ENCODE peak calls at places on chromosomes 16 and 17, in eight cellular contexts. One of them, this sample, is unnamed.

GRCh38 chr16:75065808-75066149 is 50.8 kb downstream of the LDHD start:
- DNase-seq in NCI-H774: no peak
- DNase-seq in iPS-NIHi11: no peak
- DNase-seq in effector CD4-positive, alpha-beta T cell: no peak
- DNase-seq in NCI-H1092: no peak
- DNase-seq in stimulated activated CD4-positive, alpha-beta T cell treated with anti-CD3 and anti-CD28 coated beads, Interleukin-12 subunit alpha, Interleukin-12 subunit beta, amount 100 ng/mL, for 24 hours: no peak
- DNase-seq in MV-4-11: no peak
- DNase-seq in NCI-H345: no peak
- DNase-seq in this sample: no peak

GRCh38 chr16:27491894-27492587 is 57.7 kb downstream of the GTF3C1 start:
- DNase-seq in MV-4-11: no peak
- DNase-seq in NCI-H345: no peak
- DNase-seq in effector CD4-positive, alpha-beta T cell: no peak
- DNase-seq in iPS-NIHi11: no peak
- DNase-seq in NCI-H1092: no peak
- DNase-seq in NCI-H774: no peak
- DNase-seq in stimulated activated CD4-positive, alpha-beta T cell treated with anti-CD3 and anti-CD28 coated beads, Interleukin-12 subunit alpha, Interleukin-12 subunit beta, amount 100 ng/mL, for 24 hours: no peak
- DNase-seq in this sample: no peak

GRCh38 chr16:86911311-86911999 is 333.1 kb downstream of the FOXL1 start:
- DNase-seq in iPS-NIHi11: no peak
- DNase-seq in stimulated activated CD4-positive, alpha-beta T cell treated with anti-CD3 and anti-CD28 coated beads, Interleukin-12 subunit alpha, Interleukin-12 subunit beta, amount 100 ng/mL, for 24 hours: no peak
- DNase-seq in NCI-H345: no peak
- DNase-seq in MV-4-11: peak; percentile 37
- DNase-seq in NCI-H774: no peak
- DNase-seq in effector CD4-positive, alpha-beta T cell: no peak
- DNase-seq in NCI-H1092: no peak
- DNase-seq in this sample: no peak

GRCh38 chr17:58382108-58382884 is 30.3 kb upstream of the SUPT4H1 start:
- DNase-seq in iPS-NIHi11: no peak
- DNase-seq in NCI-H774: no peak
- DNase-seq in NCI-H345: no peak
- DNase-seq in stimulated activated CD4-positive, alpha-beta T cell treated with anti-CD3 and anti-CD28 coated beads, Interleukin-12 subunit alpha, Interleukin-12 subunit beta, amount 100 ng/mL, for 24 hours: no peak
- DNase-seq in NCI-H1092: no peak
- DNase-seq in MV-4-11: no peak
- DNase-seq in effector CD4-positive, alpha-beta T cell: no peak
- DNase-seq in this sample: no peak

GRCh38 chr17:3576970-3577369 is 19.4 kb upstream of the TRPV3 start:
- DNase-seq in NCI-H1092: no peak
- DNase-seq in iPS-NIHi11: no peak
- DNase-seq in stimulated activated CD4-positive, alpha-beta T cell treated with anti-CD3 and anti-CD28 coated beads, Interleukin-12 subunit alpha, Interleukin-12 subunit beta, amount 100 ng/mL, for 24 hours: no peak
- DNase-seq in NCI-H774: no peak
- DNase-seq in effector CD4-positive, alpha-beta T cell: no peak
- DNase-seq in NCI-H345: no peak
- DNase-seq in MV-4-11: no peak
- DNase-seq in this sample: no peak

GRCh38 chr16:28162326-28162877 is 49.4 kb downstream of the XPO6 start:
- DNase-seq in stimulated activated CD4-positive, alpha-beta T cell treated with anti-CD3 and anti-CD28 coated beads, Interleukin-12 subunit alpha, Interleukin-12 subunit beta, amount 100 ng/mL, for 24 hours: no peak
- DNase-seq in effector CD4-positive, alpha-beta T cell: no peak
- DNase-seq in MV-4-11: no peak
- DNase-seq in NCI-H774: no peak
- DNase-seq in NCI-H1092: no peak
- DNase-seq in NCI-H345: no peak
- DNase-seq in iPS-NIHi11: no peak
- DNase-seq in this sample: no peak

GRCh38 chr17:57086069-57086930 is 1.3 kb downstream of the AKAP1 start:
- DNase-seq in NCI-H774: no peak
- DNase-seq in NCI-H1092: no peak
- DNase-seq in iPS-NIHi11: peak; percentile 41
- DNase-seq in NCI-H345: peak; percentile 44
- DNase-seq in stimulated activated CD4-positive, alpha-beta T cell treated with anti-CD3 and anti-CD28 coated beads, Interleukin-12 subunit alpha, Interleukin-12 subunit beta, amount 100 ng/mL, for 24 hours: peak; percentile 2
- DNase-seq in effector CD4-positive, alpha-beta T cell: peak; percentile 5
- DNase-seq in MV-4-11: peak; percentile 22
- DNase-seq in this sample: peak; percentile 33

GRCh38 chr16:16084874-16085273 is 135.5 kb downstream of the ABCC1 start:
- DNase-seq in iPS-NIHi11: no peak
- DNase-seq in effector CD4-positive, alpha-beta T cell: no peak
- DNase-seq in MV-4-11: no peak
- DNase-seq in NCI-H345: no peak
- DNase-seq in stimulated activated CD4-positive, alpha-beta T cell treated with anti-CD3 and anti-CD28 coated beads, Interleukin-12 subunit alpha, Interleukin-12 subunit beta, amount 100 ng/mL, for 24 hours: no peak
- DNase-seq in NCI-H774: no peak
- DNase-seq in NCI-H1092: no peak
- DNase-seq in this sample: no peak

GRCh38 chr16:46961373-46962353 is 11.8 kb downstream of the DNAJA2 start:
- DNase-seq in iPS-NIHi11: no peak
- DNase-seq in effector CD4-positive, alpha-beta T cell: peak; percentile 12
- DNase-seq in NCI-H345: no peak
- DNase-seq in stimulated activated CD4-positive, alpha-beta T cell treated with anti-CD3 and anti-CD28 coated beads, Interleukin-12 subunit alpha, Interleukin-12 subunit beta, amount 100 ng/mL, for 24 hours: no peak
- DNase-seq in NCI-H774: no peak
- DNase-seq in MV-4-11: peak; percentile 86
- DNase-seq in NCI-H1092: no peak
- DNase-seq in this sample: peak; percentile 91

GRCh38 chr16:12639044-12639443 is 164.6 kb downstream of the CPPED1 start:
- DNase-seq in NCI-H345: no peak
- DNase-seq in stimulated activated CD4-positive, alpha-beta T cell treated with anti-CD3 and anti-CD28 coated beads, Interleukin-12 subunit alpha, Interleukin-12 subunit beta, amount 100 ng/mL, for 24 hours: no peak
- DNase-seq in NCI-H1092: no peak
- DNase-seq in iPS-NIHi11: no peak
- DNase-seq in effector CD4-positive, alpha-beta T cell: no peak
- DNase-seq in MV-4-11: no peak
- DNase-seq in NCI-H774: no peak
- DNase-seq in this sample: no peak

GRCh38 chr16:1778200-1779179 is 3.9 kb downstream of the SPSB3 start:
- DNase-seq in NCI-H345: no peak
- DNase-seq in iPS-NIHi11: no peak
- DNase-seq in MV-4-11: no peak
- DNase-seq in stimulated activated CD4-positive, alpha-beta T cell treated with anti-CD3 and anti-CD28 coated beads, Interleukin-12 subunit alpha, Interleukin-12 subunit beta, amount 100 ng/mL, for 24 hours: no peak
- DNase-seq in effector CD4-positive, alpha-beta T cell: no peak
- DNase-seq in NCI-H1092: no peak
- DNase-seq in NCI-H774: no peak
- DNase-seq in this sample: no peak

GRCh38 chr17:66494023-66494803 is 191.8 kb downstream of the PRKCA start:
- DNase-seq in stimulated activated CD4-positive, alpha-beta T cell treated with anti-CD3 and anti-CD28 coated beads, Interleukin-12 subunit alpha, Interleukin-12 subunit beta, amount 100 ng/mL, for 24 hours: no peak
- DNase-seq in NCI-H1092: no peak
- DNase-seq in iPS-NIHi11: no peak
- DNase-seq in NCI-H774: no peak
- DNase-seq in NCI-H345: no peak
- DNase-seq in MV-4-11: peak; percentile 73
- DNase-seq in effector CD4-positive, alpha-beta T cell: no peak
- DNase-seq in this sample: peak; percentile 96

GRCh38 chr16:15415411-15416070 is 18.8 kb upstream of the BMERB1 start:
- DNase-seq in MV-4-11: no peak
- DNase-seq in iPS-NIHi11: no peak
- DNase-seq in effector CD4-positive, alpha-beta T cell: no peak
- DNase-seq in NCI-H345: no peak
- DNase-seq in NCI-H774: no peak
- DNase-seq in NCI-H1092: no peak
- DNase-seq in stimulated activated CD4-positive, alpha-beta T cell treated with anti-CD3 and anti-CD28 coated beads, Interleukin-12 subunit alpha, Interleukin-12 subunit beta, amount 100 ng/mL, for 24 hours: no peak
- DNase-seq in this sample: no peak

GRCh38 chr17:33910200-33910857 is 344.8 kb upstream of the CCL2 start:
- DNase-seq in NCI-H1092: no peak
- DNase-seq in iPS-NIHi11: no peak
- DNase-seq in MV-4-11: no peak
- DNase-seq in effector CD4-positive, alpha-beta T cell: no peak
- DNase-seq in NCI-H345: no peak
- DNase-seq in NCI-H774: no peak
- DNase-seq in stimulated activated CD4-positive, alpha-beta T cell treated with anti-CD3 and anti-CD28 coated beads, Interleukin-12 subunit alpha, Interleukin-12 subunit beta, amount 100 ng/mL, for 24 hours: no peak
- DNase-seq in this sample: no peak

GRCh38 chr17:75548839-75549238 is 23.3 kb downstream of the LLGL2 start:
- DNase-seq in stimulated activated CD4-positive, alpha-beta T cell treated with anti-CD3 and anti-CD28 coated beads, Interleukin-12 subunit alpha, Interleukin-12 subunit beta, amount 100 ng/mL, for 24 hours: no peak
- DNase-seq in iPS-NIHi11: no peak
- DNase-seq in NCI-H774: no peak
- DNase-seq in NCI-H345: no peak
- DNase-seq in effector CD4-positive, alpha-beta T cell: no peak
- DNase-seq in MV-4-11: no peak
- DNase-seq in NCI-H1092: no peak
- DNase-seq in this sample: no peak

GRCh38 chr16:50537533-50538290 is 10.5 kb upstream of the NKD1 start:
- DNase-seq in NCI-H345: no peak
- DNase-seq in stimulated activated CD4-positive, alpha-beta T cell treated with anti-CD3 and anti-CD28 coated beads, Interleukin-12 subunit alpha, Interleukin-12 subunit beta, amount 100 ng/mL, for 24 hours: no peak
- DNase-seq in MV-4-11: no peak
- DNase-seq in effector CD4-positive, alpha-beta T cell: no peak
- DNase-seq in NCI-H1092: no peak
- DNase-seq in NCI-H774: no peak
- DNase-seq in iPS-NIHi11: no peak
- DNase-seq in this sample: no peak

GRCh38 chr17:76421054-76421427 is 31.9 kb downstream of the UBE2O start:
- DNase-seq in NCI-H774: no peak
- DNase-seq in MV-4-11: no peak
- DNase-seq in NCI-H1092: no peak
- DNase-seq in NCI-H345: no peak
- DNase-seq in stimulated activated CD4-positive, alpha-beta T cell treated with anti-CD3 and anti-CD28 coated beads, Interleukin-12 subunit alpha, Interleukin-12 subunit beta, amount 100 ng/mL, for 24 hours: no peak
- DNase-seq in iPS-NIHi11: peak; percentile 47
- DNase-seq in effector CD4-positive, alpha-beta T cell: no peak
- DNase-seq in this sample: no peak

GRCh38 chr17:68378202-68379149 is 78.8 kb downstream of the WIPI1 start:
- DNase-seq in effector CD4-positive, alpha-beta T cell: no peak
- DNase-seq in NCI-H1092: peak; percentile 29
- DNase-seq in iPS-NIHi11: peak; percentile 58
- DNase-seq in MV-4-11: no peak
- DNase-seq in NCI-H774: no peak
- DNase-seq in stimulated activated CD4-positive, alpha-beta T cell treated with anti-CD3 and anti-CD28 coated beads, Interleukin-12 subunit alpha, Interleukin-12 subunit beta, amount 100 ng/mL, for 24 hours: no peak
- DNase-seq in NCI-H345: peak; percentile 34
- DNase-seq in this sample: no peak

GRCh38 chr17:28985950-28986713 is 19.7 kb downstream of the SEZ6 start:
- DNase-seq in NCI-H1092: peak; percentile 69
- DNase-seq in MV-4-11: no peak
- DNase-seq in effector CD4-positive, alpha-beta T cell: no peak
- DNase-seq in NCI-H774: no peak
- DNase-seq in iPS-NIHi11: peak; percentile 81
- DNase-seq in stimulated activated CD4-positive, alpha-beta T cell treated with anti-CD3 and anti-CD28 coated beads, Interleukin-12 subunit alpha, Interleukin-12 subunit beta, amount 100 ng/mL, for 24 hours: no peak
- DNase-seq in NCI-H345: peak; percentile 94
- DNase-seq in this sample: no peak

This sample was measured in Kasumi-1.